ENCODE peak calls at places on chromosomes 12 and 14, in four cellular contexts. G is frontal cortex; L is AG09309; W is activated CD4-positive, alpha-beta T cell treated with anti-CD3 and anti-CD28 coated beads for 48 hours. X is an unnamed sample.

GRCh38 chr12:29200586-29200985 is 51.5 kb downstream of the FAR2 start:
- DNase-seq in G (no peak), L (no peak), W (no peak), X (no peak)

GRCh38 chr14:69090187-69090789 is 62.6 kb downstream of the DCAF5 start:
- DNase-seq in G (no peak), L (no peak), W (peak; percentile 36), X (peak; percentile 45)

GRCh38 chr14:64714432-64715025 is 10.3 kb downstream of the PLEKHG3 start:
- DNase-seq in G (no peak), L (no peak), W (no peak), X (no peak)

GRCh38 chr12:13101854-13102375 is 1.6 kb downstream of the GSG1 start:
- DNase-seq in G (no peak), L (no peak), W (peak; percentile 47), X (peak; percentile 58)

GRCh38 chr12:126915309-126915708 is 1351.7 kb upstream of the TMEM132C start:
- DNase-seq in G (no peak), L (no peak), W (no peak), X (no peak)

GRCh38 chr12:997505-997904 is 6.5 kb downstream of the ERC1 start:
- DNase-seq in G (no peak), L (no peak), W (no peak), X (no peak)

GRCh38 chr12:95802482-95803264 is 12.1 kb upstream of the NTN4 start:
- DNase-seq in G (no peak), L (peak; percentile 59), W (no peak), X (peak; percentile 79)

GRCh38 chr12:84553331-84554117 is 359.1 kb downstream of the SLC6A15 start:
- DNase-seq in G (no peak), L (no peak), W (no peak), X (no peak)

GRCh38 chr14:23639048-23639890 is 3.1 kb downstream of the DHRS2 start:
- DNase-seq in G (no peak), L (no peak), W (no peak), X (no peak)

GRCh38 chr12:81128930-81129554 is 51.2 kb downstream of the ACSS3 start:
- DNase-seq in G (no peak), L (peak; percentile 10), W (no peak), X (peak; percentile 69)

GRCh38 chr14:85416771-85417170 is 113.2 kb upstream of the FLRT2 start:
- DNase-seq in G (no peak), L (peak; percentile 35), W (no peak), X (no peak)

GRCh38 chr14:55911794-55912193 is 206.4 kb upstream of the PELI2 start:
- DNase-seq in G (no peak), L (peak; percentile 37), W (no peak), X (no peak)

GRCh38 chr14:72478397-72479025 is 415.4 kb downstream of the DPF3 start:
- DNase-seq in G (no peak), L (no peak), W (no peak), X (no peak)